ENCODE peak calls at places on chromosomes 7 and 10, in nine cellular contexts. One of them, this sample, is unnamed.

GRCh38 chr10:125043824-125044658 is 102.1 kb downstream of the ZRANB1 start:
- DNase-seq in CD8-positive, alpha-beta T cell: no peak
- DNase-seq in IMR-90: peak
- DNase-seq in activated B cell treated with CpG ODN at 0.5 μM for 24 hours: no peak
- DNase-seq in mammary epithelial cell: no peak
- DNase-seq in GM20000: no peak
- DNase-seq in tibial artery: no peak
- DNase-seq in AG09319: no peak
- DNase-seq in pancreas: no peak
- DNase-seq in this sample: no peak

GRCh38 chr7:85595639-85596268 is 408.9 kb upstream of the SEMA3D start:
- DNase-seq in CD8-positive, alpha-beta T cell: no peak
- DNase-seq in IMR-90: peak
- DNase-seq in activated B cell treated with CpG ODN at 0.5 μM for 24 hours: no peak
- DNase-seq in mammary epithelial cell: peak
- DNase-seq in GM20000: no peak
- DNase-seq in tibial artery: no peak
- DNase-seq in AG09319: peak
- DNase-seq in pancreas: no peak
- DNase-seq in this sample: no peak

GRCh38 chr7:115005942-115006341 is 84.0 kb downstream of the MDFIC start:
- DNase-seq in CD8-positive, alpha-beta T cell: no peak
- DNase-seq in IMR-90: no peak
- DNase-seq in activated B cell treated with CpG ODN at 0.5 μM for 24 hours: no peak
- DNase-seq in mammary epithelial cell: no peak
- DNase-seq in GM20000: no peak
- DNase-seq in tibial artery: no peak
- DNase-seq in AG09319: no peak
- DNase-seq in pancreas: no peak
- DNase-seq in this sample: no peak

GRCh38 chr7:26426096-26426495 is 134.4 kb downstream of the SNX10 start:
- DNase-seq in CD8-positive, alpha-beta T cell: no peak
- DNase-seq in IMR-90: no peak
- DNase-seq in activated B cell treated with CpG ODN at 0.5 μM for 24 hours: no peak
- DNase-seq in mammary epithelial cell: no peak
- DNase-seq in GM20000: no peak
- DNase-seq in tibial artery: no peak
- DNase-seq in AG09319: no peak
- DNase-seq in pancreas: no peak
- DNase-seq in this sample: no peak

GRCh38 chr7:29924684-29925083 is 64.9 kb downstream of the SCRN1 start:
- DNase-seq in CD8-positive, alpha-beta T cell: no peak
- DNase-seq in IMR-90: no peak
- DNase-seq in activated B cell treated with CpG ODN at 0.5 μM for 24 hours: no peak
- DNase-seq in mammary epithelial cell: no peak
- DNase-seq in GM20000: no peak
- DNase-seq in tibial artery: no peak
- DNase-seq in AG09319: no peak
- DNase-seq in pancreas: no peak
- DNase-seq in this sample: no peak

GRCh38 chr10:69629897-69630650 is at the start of gene FAM241B:
- DNase-seq in CD8-positive, alpha-beta T cell: peak
- DNase-seq in IMR-90: peak
- DNase-seq in activated B cell treated with CpG ODN at 0.5 μM for 24 hours: peak
- DNase-seq in mammary epithelial cell: peak
- DNase-seq in GM20000: peak
- DNase-seq in tibial artery: peak
- DNase-seq in AG09319: no peak
- DNase-seq in pancreas: peak
- DNase-seq in this sample: peak

GRCh38 chr7:34190299-34190698 is 285.0 kb downstream of the BMPER start:
- DNase-seq in CD8-positive, alpha-beta T cell: no peak
- DNase-seq in IMR-90: no peak
- DNase-seq in activated B cell treated with CpG ODN at 0.5 μM for 24 hours: no peak
- DNase-seq in mammary epithelial cell: peak
- DNase-seq in GM20000: no peak
- DNase-seq in tibial artery: no peak
- DNase-seq in AG09319: no peak
- DNase-seq in pancreas: no peak
- DNase-seq in this sample: no peak

GRCh38 chr10:12834116-12834515 is 167.4 kb downstream of the CCDC3 start:
- DNase-seq in CD8-positive, alpha-beta T cell: no peak
- DNase-seq in IMR-90: no peak
- DNase-seq in activated B cell treated with CpG ODN at 0.5 μM for 24 hours: no peak
- DNase-seq in mammary epithelial cell: no peak
- DNase-seq in GM20000: no peak
- DNase-seq in tibial artery: peak
- DNase-seq in AG09319: no peak
- DNase-seq in pancreas: no peak
- DNase-seq in this sample: no peak

GRCh38 chr7:24756545-24756988 is 697 bp downstream of the GSDME start:
- DNase-seq in CD8-positive, alpha-beta T cell: peak
- DNase-seq in IMR-90: peak
- DNase-seq in activated B cell treated with CpG ODN at 0.5 μM for 24 hours: no peak
- DNase-seq in mammary epithelial cell: no peak
- DNase-seq in GM20000: peak
- DNase-seq in tibial artery: no peak
- DNase-seq in AG09319: no peak
- DNase-seq in pancreas: no peak
- DNase-seq in this sample: no peak

DNA sequence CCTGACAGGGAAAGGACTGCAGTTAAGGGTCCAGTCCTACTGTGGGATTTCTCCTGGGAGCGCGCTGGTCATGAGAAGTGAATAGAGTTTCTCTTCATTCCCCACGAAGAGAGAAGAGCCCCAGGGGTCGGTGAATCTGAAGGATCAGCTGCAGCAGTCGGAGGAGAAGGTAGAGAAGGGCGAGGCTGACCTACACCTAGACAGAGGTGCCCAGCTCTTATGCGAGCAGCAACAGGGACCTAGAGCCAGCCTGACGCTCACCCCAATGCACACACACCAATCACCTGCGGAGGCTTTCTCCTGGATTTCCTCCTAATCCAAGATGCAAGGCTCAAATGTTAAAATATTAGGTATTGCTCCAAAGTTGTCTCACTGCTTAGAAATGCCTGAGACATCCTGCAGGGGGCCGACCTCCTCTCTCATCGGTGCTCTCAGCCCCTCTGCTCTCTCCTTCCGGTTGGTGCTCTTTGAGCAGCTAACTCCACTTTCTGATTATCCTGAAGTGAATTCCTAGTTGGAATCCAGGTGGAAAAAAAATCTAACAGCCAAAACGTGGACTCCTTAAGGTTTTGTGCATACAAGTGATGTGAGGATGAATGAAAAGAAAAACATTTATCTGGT is 176.4 kb downstream of the AHR start:
- DNase-seq in CD8-positive, alpha-beta T cell: no peak
- DNase-seq in IMR-90: no peak
- DNase-seq in activated B cell treated with CpG ODN at 0.5 μM for 24 hours: no peak
- DNase-seq in mammary epithelial cell: no peak
- DNase-seq in GM20000: no peak
- DNase-seq in tibial artery: no peak
- DNase-seq in AG09319: no peak
- DNase-seq in pancreas: no peak
- DNase-seq in this sample: no peak
- TF ChIP-seq CTCF in CD8-positive, alpha-beta T cell: no peak
- TF ChIP-seq CTCF in IMR-90: no peak
- TF ChIP-seq CTCF in activated B cell treated with CpG ODN at 0.5 μM for 24 hours: no peak
- TF ChIP-seq CTCF in mammary epithelial cell: no peak
- TF ChIP-seq CTCF in GM20000: no peak
- TF ChIP-seq CTCF in tibial artery: no peak
- TF ChIP-seq CTCF in AG09319: no peak
- TF ChIP-seq CTCF in pancreas: no peak
- TF ChIP-seq CTCF in this sample: no peak

GRCh38 chr10:62972103-62972502 is 155.9 kb upstream of the EGR2 start:
- DNase-seq in CD8-positive, alpha-beta T cell: no peak
- DNase-seq in IMR-90: peak
- DNase-seq in activated B cell treated with CpG ODN at 0.5 μM for 24 hours: no peak
- DNase-seq in mammary epithelial cell: peak
- DNase-seq in GM20000: no peak
- DNase-seq in tibial artery: no peak
- DNase-seq in AG09319: no peak
- DNase-seq in pancreas: no peak
- DNase-seq in this sample: no peak
- TF ChIP-seq CTCF in CD8-positive, alpha-beta T cell: no peak
- TF ChIP-seq CTCF in IMR-90: no peak
- TF ChIP-seq CTCF in activated B cell treated with CpG ODN at 0.5 μM for 24 hours: no peak
- TF ChIP-seq CTCF in mammary epithelial cell: no peak
- TF ChIP-seq CTCF in GM20000: no peak
- TF ChIP-seq CTCF in tibial artery: no peak
- TF ChIP-seq CTCF in AG09319: no peak
- TF ChIP-seq CTCF in pancreas: no peak
- TF ChIP-seq CTCF in this sample: no peak

GRCh38 chr7:140605337-140605736 is 35.3 kb downstream of the DENND2A start:
- DNase-seq in CD8-positive, alpha-beta T cell: no peak
- DNase-seq in IMR-90: peak
- DNase-seq in activated B cell treated with CpG ODN at 0.5 μM for 24 hours: no peak
- DNase-seq in mammary epithelial cell: no peak
- DNase-seq in GM20000: no peak
- DNase-seq in tibial artery: no peak
- DNase-seq in AG09319: peak
- DNase-seq in pancreas: no peak
- DNase-seq in this sample: no peak
- TF ChIP-seq CTCF in CD8-positive, alpha-beta T cell: no peak
- TF ChIP-seq CTCF in IMR-90: peak
- TF ChIP-seq CTCF in activated B cell treated with CpG ODN at 0.5 μM for 24 hours: no peak
- TF ChIP-seq CTCF in mammary epithelial cell: no peak
- TF ChIP-seq CTCF in GM20000: no peak
- TF ChIP-seq CTCF in tibial artery: no peak
- TF ChIP-seq CTCF in AG09319: peak
- TF ChIP-seq CTCF in pancreas: no peak
- TF ChIP-seq CTCF in this sample: no peak

DNA sequence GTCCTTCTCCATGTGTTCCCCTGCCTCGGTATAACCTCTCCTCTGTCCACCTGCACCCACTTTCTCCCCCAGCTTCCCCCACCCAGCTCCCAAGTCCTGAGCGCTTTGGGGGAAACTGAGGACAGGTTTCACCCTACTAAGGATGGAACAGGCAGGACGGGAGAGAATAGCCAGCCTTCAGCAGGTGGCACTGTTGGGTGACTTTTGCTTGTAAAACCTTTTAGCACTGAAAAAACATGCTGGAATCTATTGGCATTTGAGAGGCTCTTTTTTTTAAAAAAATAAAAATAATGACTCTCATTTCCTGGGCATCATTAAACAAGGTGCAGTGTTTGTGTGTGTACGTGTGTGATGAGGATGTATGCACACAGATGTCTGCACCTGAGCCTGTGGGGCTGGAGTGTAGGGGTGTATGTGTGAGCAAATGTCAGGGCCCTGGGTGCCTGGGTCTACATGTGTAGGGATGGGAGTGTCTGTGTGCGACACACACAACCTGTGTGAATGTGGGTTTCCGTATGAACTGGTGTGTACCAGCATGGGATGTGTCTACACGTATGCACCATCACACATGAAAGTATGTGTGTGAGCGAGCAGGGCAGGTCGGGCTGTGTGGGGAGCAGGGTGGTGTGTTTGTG is 177.9 kb downstream of the RPS24 start:
- DNase-seq in CD8-positive, alpha-beta T cell: no peak
- DNase-seq in IMR-90: peak
- DNase-seq in activated B cell treated with CpG ODN at 0.5 μM for 24 hours: no peak
- DNase-seq in mammary epithelial cell: peak
- DNase-seq in GM20000: no peak
- DNase-seq in tibial artery: no peak
- DNase-seq in AG09319: no peak
- DNase-seq in pancreas: no peak
- DNase-seq in this sample: peak
- TF ChIP-seq CTCF in CD8-positive, alpha-beta T cell: no peak
- TF ChIP-seq CTCF in IMR-90: peak
- TF ChIP-seq CTCF in activated B cell treated with CpG ODN at 0.5 μM for 24 hours: no peak
- TF ChIP-seq CTCF in mammary epithelial cell: peak
- TF ChIP-seq CTCF in GM20000: no peak
- TF ChIP-seq CTCF in tibial artery: peak
- TF ChIP-seq CTCF in AG09319: peak
- TF ChIP-seq CTCF in pancreas: no peak
- TF ChIP-seq CTCF in this sample: peak

GRCh38 chr10:47323087-47323486 is 833 bp downstream of the GDF2 start:
- DNase-seq in CD8-positive, alpha-beta T cell: no peak
- DNase-seq in IMR-90: no peak
- DNase-seq in activated B cell treated with CpG ODN at 0.5 μM for 24 hours: no peak
- DNase-seq in mammary epithelial cell: no peak
- DNase-seq in GM20000: no peak
- DNase-seq in tibial artery: no peak
- DNase-seq in AG09319: no peak
- DNase-seq in pancreas: no peak
- DNase-seq in this sample: no peak

GRCh38 chr10:47325303-47326291 is 3.3 kb downstream of the GDF2 start:
- DNase-seq in CD8-positive, alpha-beta T cell: no peak
- DNase-seq in IMR-90: no peak
- DNase-seq in activated B cell treated with CpG ODN at 0.5 μM for 24 hours: no peak
- DNase-seq in mammary epithelial cell: no peak
- DNase-seq in GM20000: no peak
- DNase-seq in tibial artery: peak
- DNase-seq in AG09319: no peak
- DNase-seq in pancreas: no peak
- DNase-seq in this sample: no peak

GRCh38 chr10:47323636-47324299 is 1.5 kb downstream of the GDF2 start:
- DNase-seq in CD8-positive, alpha-beta T cell: no peak
- DNase-seq in IMR-90: no peak
- DNase-seq in activated B cell treated with CpG ODN at 0.5 μM for 24 hours: no peak
- DNase-seq in mammary epithelial cell: no peak
- DNase-seq in GM20000: no peak
- DNase-seq in tibial artery: peak
- DNase-seq in AG09319: no peak
- DNase-seq in pancreas: no peak
- DNase-seq in this sample: no peak

GRCh38 chr10:47326927-47327330 is 4.7 kb downstream of the GDF2 start:
- DNase-seq in CD8-positive, alpha-beta T cell: no peak
- DNase-seq in IMR-90: no peak
- DNase-seq in activated B cell treated with CpG ODN at 0.5 μM for 24 hours: no peak
- DNase-seq in mammary epithelial cell: no peak
- DNase-seq in GM20000: no peak
- DNase-seq in tibial artery: no peak
- DNase-seq in AG09319: no peak
- DNase-seq in pancreas: no peak
- DNase-seq in this sample: no peak

DNA sequence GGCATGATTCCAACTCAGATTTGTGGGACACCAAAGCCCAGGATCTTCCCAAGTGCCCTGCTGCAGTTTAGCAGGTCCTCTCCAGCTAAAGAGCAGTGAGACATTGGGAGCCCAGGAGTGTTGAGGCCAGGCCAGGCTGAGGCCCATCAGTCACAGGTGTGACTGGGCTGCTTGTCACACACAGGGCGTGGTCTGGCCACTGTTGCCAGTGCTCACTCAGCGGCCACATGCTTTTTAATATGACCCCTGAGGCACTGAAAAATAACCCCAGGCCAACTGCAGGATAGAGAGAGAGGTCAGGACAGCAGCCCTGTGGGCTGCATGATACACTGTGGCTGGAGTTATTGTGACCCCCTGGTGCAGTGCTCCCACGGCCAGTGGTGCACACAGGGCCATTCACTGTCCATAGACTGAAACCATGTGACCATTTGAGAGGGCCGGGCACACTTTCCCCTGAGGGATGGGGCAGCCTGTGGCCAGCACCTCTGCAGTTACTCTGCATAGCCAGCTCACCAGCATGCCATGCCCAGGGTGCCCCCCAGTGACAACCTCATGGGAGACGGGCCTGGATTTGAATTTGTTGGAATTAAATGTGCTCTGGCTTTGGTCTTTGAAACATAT is 4.2 kb downstream of the GDF2 start:
- DNase-seq in CD8-positive, alpha-beta T cell: no peak
- DNase-seq in IMR-90: no peak
- DNase-seq in activated B cell treated with CpG ODN at 0.5 μM for 24 hours: no peak
- DNase-seq in mammary epithelial cell: no peak
- DNase-seq in GM20000: no peak
- DNase-seq in tibial artery: peak
- DNase-seq in AG09319: no peak
- DNase-seq in pancreas: no peak
- DNase-seq in this sample: no peak
- TF ChIP-seq CTCF in CD8-positive, alpha-beta T cell: no peak
- TF ChIP-seq CTCF in IMR-90: no peak
- TF ChIP-seq CTCF in activated B cell treated with CpG ODN at 0.5 μM for 24 hours: no peak
- TF ChIP-seq CTCF in mammary epithelial cell: no peak
- TF ChIP-seq CTCF in GM20000: no peak
- TF ChIP-seq CTCF in tibial artery: no peak
- TF ChIP-seq CTCF in AG09319: no peak
- TF ChIP-seq CTCF in pancreas: no peak
- TF ChIP-seq CTCF in this sample: no peak

This sample was measured in D721Med.